ENCODE peak calls at places on chromosomes 1 and 21, in five cellular contexts. P is fibroblast of pulmonary artery, W is Peyer's patch, M is bronchial epithelial cell, H is body of pancreas. G is an unnamed sample.

GRCh38 chr1:1272341-1273151 is 1.1 kb downstream of the UBE2J2 start:
- DNase-seq in W (peak; percentile 87), P (no peak), M (peak; percentile 32), H (peak; percentile 29), G (no peak)

GRCh38 chr1:91891969-91892368 is 6.0 kb upstream of the TGFBR3 start:
- DNase-seq in P (peak; percentile 47), H (no peak), W (no peak), M (no peak), G (no peak)

GRCh38 chr1:77347646-77348045 is 65.8 kb downstream of the AK5 start:
- DNase-seq in H (no peak), P (peak; percentile 92), M (peak; percentile 69), W (no peak), G (no peak)

GRCh38 chr1:19529570-19530145 is 44.3 kb upstream of the CAPZB start:
- DNase-seq in P (no peak), W (no peak), H (no peak), M (no peak), G (no peak)

GRCh38 chr1:27504588-27505419 is 14.8 kb upstream of the WASF2 start:
- DNase-seq in P (no peak), H (peak; percentile 58), M (peak; percentile 54), W (peak; percentile 57), G (no peak)

GRCh38 chr1:94321662-94322061 is 84.3 kb upstream of the ARHGAP29 start:
- DNase-seq in P (no peak), W (no peak), M (no peak), H (no peak), G (no peak)

GRCh38 chr1:25031966-25032667 is 102.0 kb upstream of the RUNX3 start:
- DNase-seq in M (peak; percentile 88), P (peak; percentile 77), W (peak; percentile 90), H (peak; percentile 62), G (peak; percentile 82)

GRCh38 chr1:87512431-87512830 is 183.8 kb downstream of the LMO4 start:
- DNase-seq in W (no peak), M (no peak), H (no peak), P (no peak), G (no peak)

GRCh38 chr1:11749203-11749689 is 12.7 kb upstream of the C1orf167 start:
- DNase-seq in W (peak; percentile 68), H (peak; percentile 75), M (peak; percentile 31), P (peak; percentile 43), G (peak; percentile 57)

GRCh38 chr1:225653463-225654276 is 747 bp upstream of the ENAH start:
- DNase-seq in W (peak; percentile 70), M (peak; percentile 58), H (peak; percentile 77), P (peak; percentile 80), G (peak; percentile 15)

GRCh38 chr1:11594625-11595024 is 59.6 kb downstream of the FBXO2 start:
- DNase-seq in P (no peak), H (no peak), M (no peak), W (no peak), G (no peak)

GRCh38 chr1:229058111-229058551 is 212.8 kb upstream of the RAB4A start:
- DNase-seq in P (no peak), M (peak; percentile 41), H (peak; percentile 44), W (peak; percentile 55), G (no peak)

GRCh38 chr21:38567577-38568360 is 69.5 kb upstream of the ERG start:
- DNase-seq in W (no peak), H (no peak), M (no peak), P (peak; percentile 18), G (no peak)

GRCh38 chr1:1120866-1121563 is 5.1 kb upstream of the C1orf159 start:
- DNase-seq in P (no peak), W (no peak), H (no peak), M (no peak), G (no peak)

GRCh38 chr21:39188521-39189139 is 5.4 kb upstream of the PSMG1 start:
- DNase-seq in M (no peak), H (no peak), W (no peak), P (no peak), G (no peak)

GRCh38 chr1:232748910-232749368 is 56.3 kb upstream of the MAP10 start:
- DNase-seq in W (no peak), P (no peak), H (no peak), M (no peak), G (no peak)

GRCh38 chr1:199404191-199404590 is 623.3 kb upstream of the NR5A2 start:
- DNase-seq in P (no peak), M (peak; percentile 49), W (no peak), H (no peak), G (no peak)

GRCh38 chr21:37710555-37711293 is 205.5 kb downstream of the KCNJ6 start:
- DNase-seq in H (no peak), W (no peak), M (no peak), P (peak; percentile 21), G (no peak)

GRCh38 chr1:50308883-50309282 is 114.4 kb downstream of the DMRTA2 start:
- DNase-seq in M (peak; percentile 23), W (no peak), P (peak; percentile 46), H (peak; percentile 52), G (no peak)

GRCh38 chr1:230992100-230992774 is 13.3 kb downstream of the ARV1 start:
- DNase-seq in H (peak; percentile 27), M (peak; percentile 91), P (no peak), W (no peak), G (no peak)

GRCh38 chr21:39529026-39529425 is 77.3 kb downstream of the SH3BGR start:
- DNase-seq in M (no peak), W (no peak), H (peak; percentile 20), P (no peak), G (no peak)

GRCh38 chr1:35726814-35727433 is 8.2 kb upstream of the C1orf216 start:
- DNase-seq in W (peak; percentile 78), P (peak; percentile 76), H (peak; percentile 68), M (peak; percentile 44), G (peak; percentile 3)

GRCh38 chr1:235749755-235750300 is 100.2 kb upstream of the GNG4 start:
- DNase-seq in W (no peak), M (peak; percentile 58), P (no peak), H (no peak), G (no peak)

GRCh38 chr1:218336353-218336752 is 8.8 kb upstream of the TGFB2 start:
- DNase-seq in H (no peak), P (no peak), W (no peak), M (no peak), G (no peak)

GRCh38 chr1:206036661-206037455 is 13.2 kb upstream of the CTSE start:
- DNase-seq in M (no peak), W (no peak), H (no peak), P (no peak), G (no peak)

GRCh38 chr1:206037521-206037920 is 13.8 kb upstream of the CTSE start:
- DNase-seq in M (no peak), H (no peak), P (no peak), W (no peak), G (no peak)

GRCh38 chr1:206041640-206042039 is 11.3 kb upstream of the RHEX start:
- DNase-seq in P (no peak), M (peak; percentile 75), H (peak; percentile 15), W (peak; percentile 86), G (peak; percentile 63)

GRCh38 chr1:206039046-206039929 is 13.7 kb upstream of the RHEX start:
- DNase-seq in P (no peak), W (no peak), H (no peak), M (no peak), G (no peak)

DNA sequence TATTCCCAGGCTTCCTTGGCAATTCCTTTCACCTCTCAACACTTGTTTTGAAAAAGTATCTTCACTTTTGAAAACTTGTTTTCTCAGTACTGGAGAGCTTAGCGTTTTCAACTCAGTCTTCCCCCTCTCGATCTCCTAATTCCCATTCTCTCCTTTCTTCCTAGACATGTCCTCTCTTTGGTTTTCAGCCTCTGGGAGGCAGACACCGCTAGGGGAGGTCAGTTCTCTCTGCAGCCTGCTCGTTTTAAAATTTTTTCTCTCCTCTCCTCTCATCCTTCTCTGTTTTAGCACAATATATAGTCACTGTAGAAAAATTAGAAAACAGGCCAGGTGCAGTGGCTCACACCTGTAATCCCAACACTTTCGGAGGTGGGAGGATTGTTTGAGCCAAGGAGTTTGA is 12.6 kb upstream of the RHEX start:
- DNase-seq in H (no peak), W (no peak), M (no peak), P (no peak), G (no peak)
- TF ChIP-seq CTCF in H (no peak), W (no peak), M (no peak), P (no peak), G (no peak)

DNA sequence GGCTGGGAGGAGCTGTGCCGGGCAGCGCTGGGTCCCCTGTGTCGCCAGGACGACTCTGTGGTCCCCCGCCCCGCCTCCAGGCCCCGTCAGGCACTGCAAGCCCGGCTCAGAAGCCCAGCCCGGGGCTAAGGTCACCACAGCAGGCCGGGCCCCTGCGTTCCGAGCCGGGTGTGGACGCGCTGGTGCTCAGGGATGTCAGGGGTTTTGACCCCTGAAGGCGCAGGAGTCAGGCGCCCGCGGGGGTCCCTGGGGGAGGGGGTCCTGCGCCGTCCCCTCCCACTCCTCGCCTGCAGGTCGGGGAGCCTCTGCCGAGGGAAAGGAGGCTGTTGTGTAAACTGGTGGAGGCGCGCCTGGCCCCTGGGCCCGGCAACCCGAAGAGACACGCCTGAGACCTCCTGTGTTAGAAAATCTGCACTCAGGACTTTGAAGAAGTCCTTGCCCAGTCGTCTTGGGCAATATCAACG is 23.7 kb upstream of the TMEM54 start:
- DNase-seq in P (no peak), M (no peak), H (no peak), W (peak; percentile 84), G (no peak)
- H3K4me3 ChIP-seq in P (no peak overlapping the region), M (no peak overlapping the region), H (no peak overlapping the region), W (peak overlapping the region; percentile 34), G (no peak overlapping the region)

GRCh38 chr1:21669287-21670058 is at the start of gene RAP1GAP:
- DNase-seq in H (peak; percentile 77), P (no peak), M (no peak), W (peak; percentile 59), G (no peak)
- TF ChIP-seq CTCF in H (peak; percentile 33), P (no peak), M (peak; percentile 6), W (no peak), G (peak; percentile 23)

GRCh38 chr1:85576256-85576641 is 4.3 kb upstream of the CCN1 start:
- DNase-seq in H (no peak), M (no peak), P (no peak), W (no peak), G (no peak)

GRCh38 chr1:85578321-85579295 is 2.0 kb upstream of the CCN1 start:
- DNase-seq in M (no peak), W (no peak), H (no peak), P (peak; percentile 98), G (no peak)

GRCh38 chr1:85575363-85575995 is 5.1 kb upstream of the CCN1 start:
- DNase-seq in P (no peak), H (peak; percentile 56), M (no peak), W (no peak), G (no peak)

GRCh38 chr1:85577421-85578320 is 2.9 kb upstream of the CCN1 start:
- DNase-seq in P (peak; percentile 86), M (no peak), W (no peak), H (peak; percentile 19), G (peak; percentile 28)

DNA sequence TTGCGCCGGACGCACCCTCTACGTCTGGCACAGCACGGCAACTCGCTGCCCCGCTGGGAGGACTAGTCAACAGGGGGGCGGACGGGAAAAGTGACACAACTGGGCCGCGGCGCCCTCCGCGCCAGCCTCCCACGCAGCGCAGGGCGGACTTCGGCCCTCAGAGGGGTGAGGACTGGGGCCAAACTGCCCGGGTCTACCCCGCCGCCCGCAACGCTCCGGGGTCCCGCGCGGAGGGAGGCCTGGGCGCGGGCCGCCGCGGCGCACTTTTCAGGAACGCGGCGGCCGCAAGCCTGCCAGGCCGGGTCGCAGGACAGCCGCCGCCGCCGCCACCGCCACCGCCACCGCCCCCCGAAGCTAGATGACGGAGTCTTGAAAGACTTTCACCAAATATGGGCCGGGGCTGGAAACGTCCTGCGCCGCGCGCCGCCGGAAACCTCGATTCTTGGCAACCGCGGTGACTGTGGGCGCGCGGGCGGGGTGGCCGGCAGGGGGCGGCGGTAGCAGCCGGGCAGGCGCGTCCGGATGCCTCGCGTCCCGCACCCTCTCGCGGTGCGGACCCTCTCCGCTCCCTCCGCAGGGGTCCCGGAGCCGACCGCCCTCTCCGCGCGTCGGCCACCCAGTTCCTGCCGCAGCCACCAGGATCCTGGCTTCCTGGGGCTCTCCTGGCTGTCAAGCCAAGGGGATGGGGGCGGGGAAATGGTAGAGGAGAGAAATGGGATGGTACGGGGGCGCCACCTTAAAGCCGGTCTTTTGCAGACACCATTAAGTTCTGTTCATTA is 3.7 kb upstream of the CCN1 start:
- DNase-seq in P (peak; percentile 92), H (peak; percentile 88), M (no peak), W (peak; percentile 78), G (peak; percentile 83)
- H3K4me3 ChIP-seq in P (peak overlapping the region; percentile 82), H (peak overlapping the region; percentile 55), M (peak overlapping the region; percentile 69), W (peak overlapping the region; percentile 57), G (peak overlapping the region; percentile 79)

G was measured in GM06990.